ENCODE peak calls at places on chromosomes 11 and 22, in nine cellular contexts. B is tibial artery; J is NCI-H524; M is right lobe of liver; V is A549; D is activated naive CD4-positive, alpha-beta T cell treated with Interleukin-2 at 50 U/mL for 16 hours; U is putamen; E is neural crest cell; G is amygdala. X is an unnamed sample.

GRCh38 chr11:15101072-15101701 is 13.5 kb upstream of the INSC start:
- DNase-seq in B (no peak), J (peak), M (peak), V (peak), D (peak), U (peak), E (peak), G (peak), X (peak)

GRCh38 chr22:38240734-38241252 is 32.0 kb downstream of the TMEM184B start:
- DNase-seq in B (no peak), J (peak), M (no peak), V (peak), D (no peak), U (peak), E (no peak), G (peak), X (peak)

GRCh38 chr11:69063671-69064260 is 15.0 kb downstream of the TPCN2 start:
- DNase-seq in B (no peak), J (no peak), M (no peak), V (no peak), D (no peak), U (no peak), E (no peak), G (no peak), X (no peak)

GRCh38 chr22:17079572-17079971 is 5.2 kb upstream of the IL17RA start:
- DNase-seq in B (no peak), J (no peak), M (no peak), V (no peak), D (no peak), U (no peak), E (no peak), G (no peak), X (no peak)

GRCh38 chr22:46072030-46072881 is 78.1 kb upstream of the PPARA start:
- DNase-seq in B (peak), J (peak), M (peak), V (no peak), D (peak), U (no peak), E (no peak), G (no peak), X (no peak)

GRCh38 chr11:17798253-17798652 is 63.7 kb downstream of the KCNC1 start:
- DNase-seq in B (no peak), J (no peak), M (no peak), V (no peak), D (no peak), U (no peak), E (no peak), G (no peak), X (no peak)

GRCh38 chr22:26763633-26764295 is 106.4 kb downstream of the MIAT start:
- DNase-seq in B (peak), J (no peak), M (peak), V (peak), D (no peak), U (no peak), E (no peak), G (no peak), X (peak)

GRCh38 chr11:13047884-13048283 is 38.8 kb downstream of the RASSF10 start:
- DNase-seq in B (no peak), J (no peak), M (no peak), V (no peak), D (no peak), U (no peak), E (no peak), G (no peak), X (no peak)

GRCh38 chr11:102360681-102361080 is 13.7 kb downstream of the BIRC2 start:
- DNase-seq in B (no peak), J (no peak), M (no peak), V (no peak), D (no peak), U (no peak), E (no peak), G (no peak), X (no peak)

GRCh38 chr11:44556735-44557409 is 8.6 kb upstream of the CD82 start:
- DNase-seq in B (peak), J (peak), M (peak), V (no peak), D (peak), U (peak), E (peak), G (peak), X (no peak)

GRCh38 chr11:26551186-26551801 is 20.8 kb downstream of the MUC15 start:
- DNase-seq in B (no peak), J (no peak), M (no peak), V (no peak), D (no peak), U (no peak), E (no peak), G (no peak), X (no peak)

GRCh38 chr22:36734171-36735058 is 30.9 kb upstream of the CACNG2 start:
- DNase-seq in B (peak), J (no peak), M (no peak), V (no peak), D (no peak), U (no peak), E (no peak), G (peak), X (no peak)

GRCh38 chr11:72241290-72241781 is 2.6 kb downstream of the PHOX2A start:
- DNase-seq in B (no peak), J (no peak), M (no peak), V (no peak), D (no peak), U (no peak), E (no peak), G (no peak), X (no peak)

GRCh38 chr11:1990872-1991578 is 6.6 kb downstream of the H19 start:
- DNase-seq in B (no peak), J (no peak), M (no peak), V (no peak), D (no peak), U (no peak), E (no peak), G (no peak), X (no peak)

GRCh38 chr11:63573881-63574855 is 11.0 kb upstream of the PLAAT2 start:
- DNase-seq in B (peak), J (peak), M (no peak), V (no peak), D (peak), U (peak), E (no peak), G (no peak), X (no peak)

GRCh38 chr11:118263694-118264567 is at the start of gene MPZL2:
- DNase-seq in B (peak), J (no peak), M (peak), V (no peak), D (peak), U (no peak), E (no peak), G (no peak), X (peak)

GRCh38 chr11:74948546-74948897 is 369 bp downstream of the XRRA1 start:
- DNase-seq in B (no peak), J (peak), M (no peak), V (no peak), D (no peak), U (no peak), E (no peak), G (no peak), X (peak)

GRCh38 chr11:48081151-48082010 is 101.0 kb downstream of the PTPRJ start:
- DNase-seq in B (peak), J (no peak), M (peak), V (no peak), D (no peak), U (peak), E (no peak), G (peak), X (no peak)

GRCh38 chr22:48198489-48199459 is 1436.3 kb downstream of the TBC1D22A start:
- DNase-seq in B (no peak), J (no peak), M (no peak), V (no peak), D (no peak), U (no peak), E (no peak), G (no peak), X (peak)

GRCh38 chr11:92308366-92308765 is 83.7 kb downstream of the FAT3 start:
- DNase-seq in B (no peak), J (no peak), M (no peak), V (no peak), D (no peak), U (no peak), E (no peak), G (no peak), X (no peak)

GRCh38 chr11:33932721-33933120 is 40.8 kb upstream of the LMO2 start:
- DNase-seq in B (no peak), J (no peak), M (no peak), V (no peak), D (no peak), U (no peak), E (no peak), G (no peak), X (no peak)

GRCh38 chr11:64745219-64745522 is 1.2 kb upstream of the RASGRP2 start:
- DNase-seq in B (peak), J (peak), M (peak), V (no peak), D (peak), U (no peak), E (no peak), G (peak), X (no peak)